ENCODE peak calls at places on chromosomes 6 and 20, in seven cellular contexts. F, G, Q, Y, Z, W and P are unnamed samples.

GRCh38 chr6:16420715-16421461 is 182.5 kb downstream of the GMPR start:
- DNase-seq in F (peak), G (peak), Q (no peak), Y (peak), Z (peak), W (peak), P (peak)

GRCh38 chr6:81937296-81937937 is 184.9 kb upstream of the TENT5A start:
- DNase-seq in F (no peak), G (no peak), Q (no peak), Y (peak), Z (peak), W (no peak), P (no peak)

GRCh38 chr6:15378272-15378671 is 132.4 kb downstream of the JARID2 start:
- DNase-seq in F (no peak), G (no peak), Q (no peak), Y (no peak), Z (no peak), W (no peak), P (no peak)

GRCh38 chr6:113649916-113650609 is 207.1 kb upstream of the MARCKS start:
- DNase-seq in F (no peak), G (no peak), Q (no peak), Y (no peak), Z (no peak), W (no peak), P (no peak)

GRCh38 chr20:35434085-35435005 is 3.7 kb downstream of the GDF5 start:
- DNase-seq in F (no peak), G (no peak), Q (no peak), Y (no peak), Z (no peak), W (peak), P (no peak)

GRCh38 chr6:157597461-157598312 is 216.7 kb downstream of the ZDHHC14 start:
- DNase-seq in F (peak), G (peak), Q (peak), Y (no peak), Z (no peak), W (peak), P (peak)

GRCh38 chr6:82878812-82879211 is 186.8 kb downstream of the UBE3D start:
- DNase-seq in F (no peak), G (no peak), Q (no peak), Y (peak), Z (peak), W (peak), P (no peak)

GRCh38 chr6:33288141-33288941 is 698 bp downstream of the WDR46 start:
- DNase-seq in F (no peak), G (no peak), Q (no peak), Y (no peak), Z (no peak), W (no peak), P (no peak)

GRCh38 chr6:12472601-12473038 is 182.5 kb downstream of the EDN1 start:
- DNase-seq in F (no peak), G (no peak), Q (peak), Y (peak), Z (peak), W (peak), P (no peak)

GRCh38 chr6:143598466-143599080 is 79.2 kb upstream of the PHACTR2 start:
- DNase-seq in F (peak), G (no peak), Q (no peak), Y (no peak), Z (no peak), W (no peak), P (peak)

GRCh38 chr6:169230322-169230665 is 23.4 kb downstream of the THBS2 start:
- DNase-seq in F (no peak), G (no peak), Q (no peak), Y (no peak), Z (peak), W (no peak), P (no peak)

GRCh38 chr6:157613011-157613522 is 210.0 kb upstream of the SNX9 start:
- DNase-seq in F (no peak), G (no peak), Q (no peak), Y (peak), Z (peak), W (peak), P (no peak)

GRCh38 chr6:106287215-106287614 is 38.3 kb downstream of the ATG5 start:
- DNase-seq in F (no peak), G (no peak), Q (no peak), Y (peak), Z (peak), W (no peak), P (no peak)

GRCh38 chr6:56040271-56040670 is 164.9 kb upstream of the BMP5 start:
- DNase-seq in F (no peak), G (peak), Q (no peak), Y (peak), Z (peak), W (peak), P (no peak)

GRCh38 chr6:15352229-15352628 is 106.4 kb downstream of the JARID2 start:
- DNase-seq in F (no peak), G (no peak), Q (no peak), Y (no peak), Z (no peak), W (no peak), P (no peak)

GRCh38 chr6:125300992-125301434 is 754 bp downstream of the HDDC2 start:
- DNase-seq in F (no peak), G (peak), Q (no peak), Y (peak), Z (peak), W (no peak), P (no peak)

DNA sequence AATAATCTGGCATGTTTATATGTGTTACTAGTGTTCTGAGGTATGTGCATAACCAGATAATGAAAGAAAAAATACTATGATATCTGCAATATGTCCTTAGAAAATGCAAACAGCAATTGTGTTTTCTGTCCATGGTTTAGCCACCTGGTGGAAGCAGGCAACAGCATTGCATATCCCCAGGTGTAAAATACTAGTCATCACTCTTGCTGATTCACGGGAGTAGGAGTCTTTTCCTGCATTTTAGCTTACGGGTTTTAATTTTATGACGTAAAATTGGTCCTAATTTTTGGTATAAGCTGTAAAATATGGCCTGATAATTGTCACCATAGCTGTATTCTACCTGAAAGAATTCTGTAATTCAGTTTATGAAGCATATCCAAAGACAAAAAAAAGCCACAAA is 2.5 kb downstream of the RNF182 start:
- DNase-seq in F (no peak), G (no peak), Q (no peak), Y (no peak), Z (no peak), W (no peak), P (no peak)
- TF ChIP-seq CTCF in F (no peak), G (no peak), Q (no peak), Y (peak), Z (no peak), W (no peak), P (no peak)

GRCh38 chr6:29961966-29962365 is 19.6 kb downstream of the HLA-A start:
- DNase-seq in F (no peak), G (no peak), Q (no peak), Y (no peak), Z (no peak), W (no peak), P (no peak)

GRCh38 chr6:29956518-29956917 is 14.2 kb downstream of the HLA-A start:
- DNase-seq in F (no peak), G (no peak), Q (no peak), Y (no peak), Z (no peak), W (no peak), P (no peak)

GRCh38 chr6:29958046-29958445 is 15.7 kb downstream of the HLA-A start:
- DNase-seq in F (no peak), G (no peak), Q (no peak), Y (no peak), Z (no peak), W (no peak), P (no peak)

GRCh38 chr6:29959492-29959891 is 17.2 kb downstream of the HLA-A start:
- DNase-seq in F (no peak), G (no peak), Q (no peak), Y (no peak), Z (no peak), W (no peak), P (no peak)

DNA sequence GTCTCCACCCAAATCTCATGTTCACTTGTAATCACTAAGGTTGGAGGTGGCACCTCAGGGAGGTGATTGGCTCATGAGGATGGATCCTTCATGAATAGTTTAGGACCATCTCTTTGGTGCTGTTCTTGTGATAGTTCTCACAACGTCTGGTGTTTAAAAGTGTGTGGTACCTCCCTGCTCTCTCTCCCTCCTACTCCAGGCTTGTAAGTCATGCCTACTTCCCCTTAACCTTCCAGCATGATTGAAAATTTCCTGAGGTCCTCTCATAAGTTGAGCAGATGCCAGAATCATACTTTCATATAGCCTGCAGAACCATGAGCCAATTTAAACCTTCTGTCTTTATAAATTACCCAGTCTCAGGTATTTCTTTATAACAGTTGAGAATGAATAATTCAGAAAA is 16.6 kb downstream of the HLA-A start:
- DNase-seq in F (no peak), G (no peak), Q (no peak), Y (no peak), Z (no peak), W (no peak), P (no peak)
- TF ChIP-seq CTCF in F (no peak), G (no peak), Q (no peak), Y (no peak), Z (no peak), W (no peak), P (no peak)

DNA sequence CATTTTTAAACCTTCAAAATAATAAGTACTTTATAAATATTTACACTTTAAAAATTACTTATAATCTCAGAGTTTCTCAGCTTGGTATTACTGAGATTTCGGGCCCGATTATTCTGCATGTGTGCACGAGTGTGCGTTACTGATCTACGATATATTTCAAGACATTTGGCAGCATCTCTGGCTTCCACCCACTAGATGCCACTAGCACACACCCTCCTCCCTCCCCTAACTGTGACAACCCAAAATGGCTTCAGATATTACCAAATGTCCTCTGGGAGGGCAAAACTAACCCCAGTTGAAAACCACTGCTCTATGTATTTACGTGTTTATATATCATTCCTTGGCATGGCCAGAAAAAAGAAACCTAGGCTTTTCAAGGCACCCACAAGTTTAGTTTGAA is 95.9 kb downstream of the FYN start:
- DNase-seq in F (no peak), G (no peak), Q (no peak), Y (no peak), Z (no peak), W (no peak), P (no peak)
- TF ChIP-seq CTCF in F (no peak), G (no peak), Q (no peak), Y (no peak), Z (no peak), W (no peak), P (no peak)

GRCh38 chr6:119142637-119143036 is 64.2 kb upstream of the FAM184A start:
- DNase-seq in F (no peak), G (no peak), Q (no peak), Y (no peak), Z (no peak), W (no peak), P (no peak)

GRCh38 chr6:119148102-119148824 is 69.8 kb upstream of the FAM184A start:
- DNase-seq in F (peak), G (peak), Q (no peak), Y (peak), Z (peak), W (peak), P (peak)

GRCh38 chr6:119145111-119145510 is 66.6 kb upstream of the FAM184A start:
- DNase-seq in F (no peak), G (no peak), Q (no peak), Y (no peak), Z (no peak), W (no peak), P (no peak)

GRCh38 chr6:119148825-119149525 is 70.5 kb upstream of the FAM184A start:
- DNase-seq in F (no peak), G (no peak), Q (no peak), Y (peak), Z (peak), W (peak), P (no peak)

DNA sequence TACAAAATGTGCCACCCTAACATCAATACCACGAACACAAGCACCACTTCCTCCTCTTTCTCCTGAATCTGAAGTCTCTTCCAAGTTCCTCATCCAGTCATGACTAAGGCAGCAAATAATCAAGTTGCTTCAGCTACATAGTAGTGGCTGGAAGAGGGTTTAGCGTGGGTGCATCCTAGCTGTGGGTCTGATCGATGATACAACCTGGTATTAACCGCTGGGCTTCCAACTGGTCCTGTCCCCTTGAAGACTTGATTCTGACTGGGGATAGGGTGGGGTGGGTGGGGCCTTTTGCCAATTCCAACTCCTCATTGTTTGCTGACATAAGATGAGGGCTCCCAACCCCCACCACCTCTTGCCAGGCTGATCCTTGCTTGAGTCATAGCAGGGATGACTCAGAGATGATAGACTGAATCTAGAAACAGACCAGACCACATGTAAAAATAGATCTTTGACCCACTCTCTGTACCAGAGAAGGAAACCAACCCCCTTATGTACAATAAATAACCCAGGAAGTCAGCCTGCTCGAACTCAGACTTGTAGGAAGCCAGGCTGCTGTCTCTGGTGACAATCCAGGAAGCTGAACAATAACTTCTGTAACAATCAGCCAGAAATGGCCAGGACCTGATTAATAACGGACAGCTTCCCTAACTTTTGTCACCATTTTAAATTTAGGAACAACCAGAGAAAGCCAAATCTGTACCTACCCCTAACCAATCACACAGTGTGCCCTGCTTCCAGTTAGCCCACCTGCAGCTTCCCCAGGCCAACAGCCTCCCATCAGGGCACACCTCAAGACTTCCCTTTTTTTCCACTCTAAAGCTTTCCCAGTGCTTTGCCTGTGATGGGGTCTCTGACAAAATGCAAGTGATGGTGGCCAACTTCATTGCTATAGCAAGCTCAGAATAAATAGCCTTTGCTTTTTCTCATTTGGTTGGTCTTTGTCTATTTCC is 68.9 kb upstream of the FAM184A start:
- DNase-seq in F (peak), G (peak), Q (no peak), Y (peak), Z (peak), W (peak), P (peak)
- TF ChIP-seq CTCF in F (no peak), G (no peak), Q (no peak), Y (no peak), Z (no peak), W (no peak), P (no peak)

GRCh38 chr6:43096451-43097097 is 20.5 kb downstream of the PTK7 start:
- DNase-seq in F (no peak), G (no peak), Q (peak), Y (peak), Z (peak), W (peak), P (no peak)

GRCh38 chr6:43097502-43097901 is 21.4 kb downstream of the PTK7 start:
- DNase-seq in F (no peak), G (no peak), Q (no peak), Y (no peak), Z (no peak), W (no peak), P (no peak)

GRCh38 chr6:43093361-43094289 is 17.5 kb downstream of the PTK7 start:
- DNase-seq in F (no peak), G (no peak), Q (peak), Y (peak), Z (peak), W (peak), P (no peak)

GRCh38 chr6:43095939-43096338 is 19.8 kb downstream of the PTK7 start:
- DNase-seq in F (peak), G (no peak), Q (no peak), Y (no peak), Z (no peak), W (no peak), P (no peak)

DNA sequence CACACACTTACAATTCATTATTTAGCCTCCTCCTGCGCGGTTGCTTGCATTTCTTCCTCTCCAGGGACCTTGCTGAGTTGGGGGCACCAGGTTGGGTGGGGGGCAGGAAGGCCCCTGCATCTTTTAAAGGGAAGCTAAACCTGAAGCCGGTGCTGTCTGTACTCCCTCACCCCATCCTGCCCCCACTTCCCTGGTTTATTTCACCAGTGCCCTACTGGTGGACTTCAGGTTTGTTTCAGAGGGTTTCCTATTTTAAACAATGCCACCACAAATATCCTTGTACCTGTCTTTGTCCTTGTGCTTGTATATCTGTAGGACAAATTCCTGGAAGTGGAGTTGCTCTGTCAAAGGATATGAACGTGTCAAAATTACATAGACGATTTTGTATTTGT is 21.0 kb downstream of the PTK7 start:
- DNase-seq in F (no peak), G (no peak), Q (no peak), Y (no peak), Z (no peak), W (no peak), P (no peak)
- TF ChIP-seq CTCF in F (no peak), G (no peak), Q (no peak), Y (no peak), Z (no peak), W (peak), P (no peak)